ENCODE peak calls at places on chromosomes 13 and 19, in five cellular contexts. Y is MM.1S, A is upper lobe of right lung, E is osteoblast, I is neural progenitor cell. P is an unnamed sample.

GRCh38 chr13:73765651-73766384 is 368.4 kb downstream of the KLF12 start:
- DNase-seq in A (peak; percentile 79), I (peak; percentile 91), Y (no peak), E (no peak), P (peak; percentile 30)

GRCh38 chr19:45293682-45294081 is 29.0 kb downstream of the CKM start:
- DNase-seq in Y (no peak), I (no peak), A (no peak), E (no peak), P (no peak)

GRCh38 chr13:82878536-82878935 is 1003.7 kb downstream of the SLITRK1 start:
- DNase-seq in I (no peak), A (no peak), E (no peak), Y (no peak), P (no peak)

GRCh38 chr19:56015756-56016155 is 29.2 kb downstream of the NLRP5 start:
- DNase-seq in E (no peak), Y (peak; percentile 32), I (peak; percentile 9), A (no peak), P (no peak)

GRCh38 chr13:113066746-113067145 is 38.8 kb upstream of the F7 start:
- DNase-seq in E (no peak), I (no peak), A (no peak), Y (no peak), P (no peak)

GRCh38 chr19:56837892-56838679 is 2.4 kb downstream of the PEG3 start:
- DNase-seq in A (peak; percentile 84), Y (no peak), E (no peak), I (no peak), P (peak; percentile 29)

GRCh38 chr13:45473627-45474026 is 8.9 kb downstream of the COG3 start:
- DNase-seq in E (no peak), Y (no peak), A (no peak), I (peak; percentile 24), P (peak; percentile 47)

GRCh38 chr19:38843175-38843758 is 6.5 kb downstream of the HNRNPL start:
- DNase-seq in I (no peak), A (no peak), E (no peak), Y (no peak), P (peak; percentile 20)

GRCh38 chr13:46641274-46642081 is 88.5 kb downstream of the LRCH1 start:
- DNase-seq in I (no peak), Y (no peak), E (peak; percentile 47), A (no peak), P (no peak)

GRCh38 chr13:31201341-31202024 is 1.7 kb downstream of the B3GLCT start:
- DNase-seq in Y (no peak), E (peak; percentile 95), I (no peak), A (no peak), P (no peak)

DNA sequence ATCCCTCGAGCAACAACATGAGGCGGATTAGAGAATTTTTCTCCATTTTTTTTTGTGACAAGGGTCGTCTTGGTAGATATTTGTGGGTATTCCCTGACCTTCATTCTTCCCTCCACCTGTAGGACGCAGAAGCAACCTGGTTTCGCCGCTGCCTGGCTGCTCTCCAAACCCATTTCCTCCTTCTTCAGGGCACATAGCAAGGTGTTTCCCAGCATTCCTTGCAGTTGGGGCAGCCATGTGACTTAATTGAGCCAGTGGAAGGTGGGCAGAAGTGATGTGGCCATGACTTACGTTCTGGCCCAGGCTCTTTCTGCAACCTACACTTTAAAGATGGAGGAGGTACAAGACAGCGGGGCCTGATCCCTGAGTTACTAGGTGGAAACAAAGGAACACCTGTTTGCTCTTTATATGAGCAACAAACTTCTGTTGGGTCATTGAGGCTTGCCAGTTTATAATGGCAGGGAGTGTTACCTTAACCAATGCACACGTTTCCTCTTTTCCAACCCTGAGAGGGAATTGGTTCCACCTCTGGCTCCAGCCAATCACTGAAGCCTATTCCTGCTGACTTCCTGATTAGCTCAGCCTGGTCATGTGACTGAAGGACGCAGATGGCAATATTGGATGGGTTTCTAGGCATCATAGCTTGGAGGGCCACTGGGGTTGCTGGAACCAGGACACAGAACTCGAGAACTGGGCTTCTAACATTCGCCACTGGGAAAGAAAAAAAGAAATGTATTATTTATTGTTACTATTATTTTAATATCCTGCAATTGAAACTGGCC is 30.8 kb upstream of the ZNRF4 start:
- DNase-seq in I (no peak), E (no peak), Y (no peak), A (no peak), P (peak; percentile 4)
- H3K27me3 ChIP-seq in I (peaks cover 28% of the 10 kb centered on the region), E (peaks cover 19% of the 10 kb centered on the region), Y (peaks cover 69% of the 10 kb centered on the region), A (peaks cover 19% of the 10 kb centered on the region), P (no peaks in the 10 kb centered on the region)

GRCh38 chr19:1491849-1492170 is 829 bp downstream of the REEP6 start:
- DNase-seq in Y (no peak), I (no peak), A (no peak), E (peak; percentile 50), P (no peak)
- H3K4me3 ChIP-seq in Y (no peak overlapping the region), I (peak overlapping the region; percentile 56), A (peak overlapping the region; percentile 60), E (no peak overlapping the region), P (peak overlapping the region; percentile 61)

GRCh38 chr13:111967572-111968201 is 99.3 kb upstream of the SOX1 start:
- DNase-seq in A (no peak), E (no peak), Y (no peak), I (no peak), P (peak; percentile 5)
- H3K27me3 ChIP-seq in A (peaks cover 39% of the 10 kb centered on the region), E (no peaks in the 10 kb centered on the region), Y (no peaks in the 10 kb centered on the region), I (no peaks in the 10 kb centered on the region), P (no peaks in the 10 kb centered on the region)

GRCh38 chr13:75751350-75751749 is 115.2 kb downstream of the LMO7 start:
- DNase-seq in A (no peak), I (no peak), E (no peak), Y (no peak), P (no peak)
- H3K4me3 ChIP-seq in A (no peak overlapping the region), I (no peak overlapping the region), E (no peak overlapping the region), Y (no peak overlapping the region), P (no peak overlapping the region)

DNA sequence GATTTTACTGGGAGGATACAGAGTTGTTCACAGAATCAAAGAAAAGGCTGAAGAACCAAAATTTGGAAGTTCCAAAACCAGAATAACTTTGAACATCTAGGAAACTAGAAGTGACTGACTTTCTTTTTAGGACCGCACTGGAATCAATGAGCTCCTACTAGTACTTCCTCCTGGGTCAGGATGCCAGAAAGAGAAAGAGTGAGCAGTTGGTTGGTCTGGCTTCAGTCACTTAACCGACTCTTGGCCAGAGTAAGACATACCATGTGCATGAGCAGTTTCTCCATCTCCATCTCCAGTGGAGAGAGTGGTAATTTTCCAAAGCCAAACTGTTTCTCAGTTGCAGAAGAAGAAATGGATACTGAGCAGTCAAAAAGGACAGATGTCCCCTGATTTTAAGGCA is 27.1 kb upstream of the MTUS2 start:
- DNase-seq in A (no peak), E (peak; percentile 81), Y (no peak), I (no peak), P (no peak)
- H3K27me3 ChIP-seq in A (peaks cover 23% of the 10 kb centered on the region), E (peaks cover 3% of the 10 kb centered on the region), Y (no peaks in the 10 kb centered on the region), I (no peaks in the 10 kb centered on the region), P (no peaks in the 10 kb centered on the region)

GRCh38 chr13:97018029-97018819 is 23.9 kb upstream of the OXGR1 start:
- DNase-seq in A (no peak), I (peak; percentile 67), E (peak; percentile 66), Y (peak; percentile 66), P (peak; percentile 42)
- H3K4me3 ChIP-seq in A (no peak overlapping the region), I (peak overlapping the region; percentile 38), E (no peak overlapping the region), Y (no peak overlapping the region), P (no peak overlapping the region)

GRCh38 chr19:53881482-53882390 is at the start of gene PRKCG:
- DNase-seq in I (peak; percentile 87), Y (no peak), E (peak; percentile 85), A (peak; percentile 74), P (peak; percentile 91)
- H3K27me3 ChIP-seq in I (peaks cover 36% of the 10 kb centered on the region), Y (peaks cover 12% of the 10 kb centered on the region), E (peaks cover 58% of the 10 kb centered on the region), A (peaks cover 42% of the 10 kb centered on the region), P (peaks cover 26% of the 10 kb centered on the region)

GRCh38 chr13:106755542-106755941 is 187.6 kb upstream of the ARGLU1 start:
- DNase-seq in A (no peak), I (no peak), E (no peak), Y (no peak), P (no peak)
- H3K4me3 ChIP-seq in A (no peak overlapping the region), I (no peak overlapping the region), E (no peak overlapping the region), Y (no peak overlapping the region), P (no peak overlapping the region)

DNA sequence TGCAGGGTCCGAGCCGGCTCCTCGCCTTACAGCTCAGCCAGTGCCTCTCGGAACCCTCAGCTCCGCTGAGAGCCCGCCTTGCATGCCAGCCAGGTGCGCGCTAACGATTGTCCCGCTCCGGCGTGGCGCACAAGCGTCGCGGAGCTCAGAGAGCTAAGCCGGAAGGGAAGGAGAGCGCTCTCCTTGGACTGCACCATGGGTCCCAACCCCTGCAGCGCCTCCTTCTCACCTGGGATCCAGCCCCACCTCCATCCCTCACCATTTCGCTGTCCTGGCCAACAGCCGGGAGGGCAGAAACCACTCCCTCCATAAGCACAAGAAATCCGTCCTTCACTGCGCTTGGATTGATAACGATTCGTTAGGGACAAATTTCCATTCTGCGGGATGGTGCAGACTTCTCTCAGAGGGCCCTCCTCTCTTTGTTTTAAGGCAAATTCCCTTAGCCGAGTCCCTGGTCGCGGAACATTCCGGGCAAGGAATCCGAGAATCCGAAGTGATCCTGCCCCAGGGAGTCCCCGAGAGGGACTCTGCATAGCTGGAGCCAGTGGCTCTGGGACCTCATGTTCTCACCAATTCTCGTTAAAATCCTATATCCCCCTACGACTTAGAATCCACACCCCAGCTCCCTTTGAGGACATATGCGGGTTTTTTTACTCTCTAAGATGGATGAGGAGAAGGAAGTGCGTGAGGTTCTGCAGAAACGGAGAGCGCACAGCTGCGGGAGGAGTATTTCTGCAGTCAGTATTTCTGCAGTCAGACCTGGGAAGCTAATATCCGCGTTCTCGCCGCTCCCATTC is 2.8 kb downstream of the GSX1 start:
- DNase-seq in Y (no peak), A (no peak), E (peak; percentile 88), I (peak; percentile 57), P (peak; percentile 75)
- H3K27me3 ChIP-seq in Y (no peaks in the 10 kb centered on the region), A (peaks cover 98% of the 10 kb centered on the region), E (peaks cover 92% of the 10 kb centered on the region), I (peaks cover 100% of the 10 kb centered on the region), P (peaks cover 100% of the 10 kb centered on the region)

DNA sequence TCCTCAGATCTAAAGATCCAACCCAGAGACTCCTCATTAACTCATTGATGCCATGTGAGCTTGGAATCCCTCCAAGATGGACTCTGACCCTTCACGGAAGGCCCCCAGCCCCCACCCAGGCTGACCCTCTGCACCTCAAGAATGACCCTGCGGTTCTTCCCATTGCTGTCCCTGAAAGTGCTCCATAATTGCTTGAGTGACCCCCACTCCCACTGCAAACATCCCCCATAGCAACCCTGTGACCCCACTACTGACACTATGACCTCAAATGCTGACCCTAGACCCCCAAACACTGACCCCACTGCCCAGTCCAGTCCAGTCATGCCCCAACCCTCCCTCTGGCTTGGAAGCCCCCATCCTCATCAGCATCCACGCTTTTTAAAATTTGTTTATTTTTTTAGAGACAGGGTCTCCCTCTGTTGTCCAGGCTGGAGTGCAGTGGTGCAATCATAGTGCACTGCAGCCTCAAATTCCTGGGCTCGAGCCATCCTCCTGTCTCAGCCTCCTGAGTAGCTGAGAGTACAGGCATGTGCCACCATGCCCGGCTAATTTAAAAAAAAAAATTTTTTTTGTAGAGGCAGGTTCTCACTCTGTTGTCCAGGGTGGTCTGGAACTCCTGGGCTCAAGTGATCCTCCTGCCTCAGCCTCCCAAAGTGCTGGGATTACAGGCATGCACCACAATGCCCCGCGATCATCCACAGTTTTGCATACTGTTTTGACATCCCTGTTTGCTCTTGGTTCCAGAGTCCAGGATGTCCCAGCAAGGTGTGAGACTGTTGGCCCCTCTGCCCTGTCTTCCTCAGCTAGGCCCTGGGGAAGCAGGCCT is 855 bp downstream of the LYL1 start:
- DNase-seq in Y (no peak), I (no peak), E (no peak), A (no peak), P (no peak)
- H3K4me3 ChIP-seq in Y (peak overlapping the region; percentile 67), I (no peak overlapping the region), E (peak overlapping the region; percentile 61), A (peak overlapping the region; percentile 55), P (peak overlapping the region; percentile 33)

P was measured in H7.